ENCODE peak calls at places on chromosomes 6 and 20, in five cellular contexts. N is adrenal gland, J is A549, H is AG10803, Z is SK-N-SH. C is an unnamed sample.

GRCh38 chr6:138105880-138106664 is 1.1 kb downstream of the PERP start:
- DNase-seq in N (no peak), J (peak), H (no peak), Z (no peak), C (peak)

GRCh38 chr6:2790588-2790987 is 25.4 kb downstream of the WRNIP1 start:
- DNase-seq in N (no peak), J (peak), H (peak), Z (no peak), C (peak)

GRCh38 chr6:36659271-36659670 is 19.2 kb upstream of the CDKN1A start:
- DNase-seq in N (no peak), J (no peak), H (peak), Z (no peak), C (peak)

GRCh38 chr6:30556964-30557682 is at the start of gene PRR3:
- DNase-seq in N (peak), J (peak), H (peak), Z (peak), C (peak)

GRCh38 chr6:25022140-25022553 is 86.4 kb upstream of the RIPOR2 start:
- DNase-seq in N (no peak), J (no peak), H (peak), Z (no peak), C (peak)

GRCh38 chr6:70520575-70520974 is 46.2 kb upstream of the SDHAF4 start:
- DNase-seq in N (no peak), J (peak), H (peak), Z (peak), C (peak)

GRCh38 chr6:123811378-123811777 is 7.7 kb downstream of the NKAIN2 start:
- DNase-seq in N (no peak), J (no peak), H (no peak), Z (no peak), C (no peak)

GRCh38 chr6:68727699-68728098 is 92.6 kb downstream of the ADGRB3 start:
- DNase-seq in N (no peak), J (no peak), H (no peak), Z (no peak), C (no peak)

GRCh38 chr6:116997496-116997895 is 120.5 kb downstream of the RFX6 start:
- DNase-seq in N (no peak), J (no peak), H (no peak), Z (no peak), C (no peak)

DNA sequence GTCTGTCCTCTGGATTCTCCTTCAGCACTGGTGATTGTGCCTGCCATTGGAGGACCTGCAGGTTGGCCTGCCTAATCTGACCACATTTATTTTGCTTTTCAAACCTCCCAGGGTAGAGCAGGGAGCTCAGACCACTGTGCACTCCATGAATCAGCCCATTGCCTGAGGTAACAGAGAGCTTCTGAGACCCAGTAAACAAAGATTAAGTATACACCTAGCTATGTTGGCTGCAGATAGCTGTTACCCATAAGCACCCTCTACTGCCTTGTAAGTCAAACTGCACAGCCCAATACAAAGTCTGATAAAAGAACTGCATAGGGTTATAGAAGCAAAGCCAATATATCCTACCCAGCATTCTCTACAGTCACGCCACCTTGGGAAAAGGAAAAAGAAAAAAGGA is 338.7 kb downstream of the HTR1B start:
- DNase-seq in N (no peak), J (no peak), H (no peak), Z (no peak), C (peak)
- TF ChIP-seq CTCF in N (no peak), J (no peak), H (no peak), Z (no peak), C (peak)

DNA sequence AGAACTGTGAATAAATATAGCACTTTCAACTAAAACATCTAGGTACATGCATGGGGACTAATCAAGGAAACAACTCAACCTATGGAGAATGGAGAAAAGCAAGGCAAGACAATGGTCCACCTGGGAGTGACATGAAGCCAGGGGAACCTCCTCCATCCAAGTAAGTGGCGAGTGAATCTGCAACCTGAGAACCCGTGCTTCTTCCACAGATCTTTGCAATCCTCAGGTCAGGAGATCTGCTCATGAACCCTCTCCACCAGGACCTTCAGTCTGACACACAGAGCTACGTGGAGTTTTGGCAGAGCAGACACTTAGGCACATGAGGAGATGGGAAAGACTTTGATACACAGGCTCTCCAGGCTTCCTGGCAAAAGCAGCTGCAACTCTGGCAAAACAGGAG is 58.8 kb upstream of the KHDRBS2 start:
- DNase-seq in N (no peak), J (no peak), H (no peak), Z (no peak), C (no peak)
- H3K4me3 ChIP-seq in N (no peak), J (no peak), H (no peak), Z (no peak), C (no peak)

GRCh38 chr6:86856937-86857563 is 80.3 kb upstream of the HTR1E start:
- DNase-seq in N (peak), J (peak), H (peak), Z (peak), C (peak)
- TF ChIP-seq CTCF in N (peak), J (peak), H (peak), Z (peak), C (peak)

DNA sequence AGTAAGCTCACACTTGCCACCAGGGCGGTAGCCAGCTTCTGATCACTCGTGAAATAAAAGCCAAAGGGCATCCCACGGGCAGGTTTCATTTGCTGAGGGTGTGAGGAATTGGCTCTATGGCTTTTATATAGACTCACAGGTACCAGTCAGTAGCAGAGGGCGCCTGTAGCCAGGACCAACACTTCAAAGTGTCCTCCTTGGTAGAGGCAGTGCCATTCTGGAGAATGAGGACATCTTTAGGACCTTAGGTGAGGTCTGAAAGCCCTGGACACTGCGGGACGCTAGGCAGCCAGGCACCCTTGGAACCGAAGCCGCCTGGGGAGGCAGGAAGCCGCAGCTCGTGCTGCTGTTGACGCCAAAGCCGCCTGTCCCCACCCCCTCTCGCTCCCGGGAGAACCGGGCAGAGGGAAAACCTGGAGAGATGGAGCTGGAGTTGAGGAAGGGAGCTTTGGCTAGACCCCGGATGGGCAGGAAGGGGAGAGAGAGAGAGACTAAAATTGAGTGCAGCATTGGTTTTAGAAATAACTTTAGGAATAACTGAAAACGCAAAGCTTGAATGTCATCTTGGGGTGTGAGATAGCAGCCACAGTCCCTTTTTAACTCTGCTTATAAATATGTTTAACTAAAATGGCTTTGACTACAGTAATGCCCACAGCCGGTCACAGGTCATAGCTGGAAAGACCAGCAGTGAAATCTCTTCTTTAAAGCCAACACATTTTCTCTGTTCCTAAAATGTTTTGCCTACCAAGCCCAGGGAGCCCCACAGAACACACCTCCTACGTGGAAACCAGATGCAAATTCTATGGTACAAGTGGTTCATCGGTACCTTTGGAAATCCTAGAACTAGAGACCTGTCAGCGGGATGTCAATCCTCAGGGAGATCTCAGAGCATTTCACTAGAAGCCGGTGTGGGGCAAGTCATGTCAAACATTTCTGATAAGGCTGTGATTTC is 128.5 kb upstream of the CDYL start:
- DNase-seq in N (peak), J (peak), H (peak), Z (peak), C (peak)
- H3K4me3 ChIP-seq in N (peak), J (peak), H (peak), Z (peak), C (peak)

GRCh38 chr20:48956052-48956451 is 34.5 kb downstream of the ARFGEF2 start:
- DNase-seq in N (no peak), J (no peak), H (no peak), Z (no peak), C (no peak)
- TF ChIP-seq CTCF in N (no peak), J (no peak), H (no peak), Z (no peak), C (no peak)

GRCh38 chr6:169167581-169168301 is 85.9 kb downstream of the THBS2 start:
- DNase-seq in N (peak), J (no peak), H (peak), Z (peak), C (peak)

GRCh38 chr6:169169941-169170582 is 83.6 kb downstream of the THBS2 start:
- DNase-seq in N (no peak), J (no peak), H (no peak), Z (no peak), C (no peak)

GRCh38 chr6:169169375-169169774 is 84.3 kb downstream of the THBS2 start:
- DNase-seq in N (no peak), J (no peak), H (peak), Z (no peak), C (no peak)

GRCh38 chr6:169168302-169168630 is 85.4 kb downstream of the THBS2 start:
- DNase-seq in N (no peak), J (no peak), H (no peak), Z (peak), C (no peak)

DNA sequence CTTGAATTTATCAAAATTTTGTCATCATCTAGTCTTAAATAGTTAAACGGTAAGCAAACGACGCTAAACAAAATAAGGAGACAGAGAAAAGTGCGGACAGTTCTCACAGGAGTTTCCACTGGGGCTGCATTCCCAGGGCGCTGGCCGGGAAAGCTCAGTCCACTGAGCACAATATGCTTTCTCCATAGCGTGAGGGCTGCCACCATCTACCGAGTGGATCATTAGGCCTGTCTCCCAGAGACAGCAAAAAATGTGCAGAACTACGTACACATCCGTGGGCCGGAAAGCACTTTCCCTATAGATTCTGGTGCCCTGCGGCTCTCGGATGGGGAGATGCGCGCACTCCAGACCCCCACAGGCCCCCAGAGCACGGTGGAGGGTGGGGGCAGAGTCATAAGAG is 84.9 kb downstream of the THBS2 start:
- DNase-seq in N (no peak), J (no peak), H (no peak), Z (peak), C (no peak)
- H3K4me3 ChIP-seq in N (no peak), J (no peak), H (no peak), Z (no peak), C (no peak)

GRCh38 chr6:166313255-166314070 is 5.3 kb upstream of the PRR18 start:
- DNase-seq in N (peak), J (peak), H (peak), Z (peak), C (peak)
- TF ChIP-seq CTCF in N (peak), J (peak), H (peak), Z (peak), C (peak)

GRCh38 chr20:34012735-34013134 is 19.0 kb downstream of the RALY start:
- DNase-seq in N (no peak), J (no peak), H (no peak), Z (no peak), C (no peak)

GRCh38 chr20:34015401-34016335 is 22.0 kb downstream of the RALY start:
- DNase-seq in N (no peak), J (no peak), H (no peak), Z (no peak), C (no peak)

GRCh38 chr20:34016736-34017135 is 23.0 kb downstream of the RALY start:
- DNase-seq in N (no peak), J (no peak), H (no peak), Z (no peak), C (no peak)

GRCh38 chr20:34013532-34013931 is 19.8 kb downstream of the RALY start:
- DNase-seq in N (no peak), J (no peak), H (no peak), Z (no peak), C (no peak)

DNA sequence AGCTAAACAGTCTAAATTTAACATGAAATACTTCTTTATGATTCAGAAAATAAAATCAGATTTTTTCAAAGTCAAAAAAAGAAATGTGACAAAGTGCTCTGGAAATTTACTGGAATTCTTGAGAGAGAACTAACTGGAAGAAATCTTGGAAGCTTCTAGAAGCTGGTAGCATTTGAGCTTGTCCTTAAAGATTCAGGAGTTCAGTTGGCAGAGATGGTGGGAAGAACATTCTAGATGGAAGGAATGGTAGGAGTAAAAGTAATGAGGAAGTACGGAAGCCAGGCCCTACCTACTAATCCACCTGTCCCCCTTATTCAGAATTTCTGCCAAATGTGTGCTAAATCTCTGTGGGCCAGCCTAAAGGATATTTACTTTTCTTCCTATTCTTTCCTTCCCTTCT is 21.2 kb downstream of the RALY start:
- DNase-seq in N (no peak), J (no peak), H (no peak), Z (no peak), C (no peak)
- H3K4me3 ChIP-seq in N (no peak), J (no peak), H (no peak), Z (no peak), C (no peak)